ENCODE peak calls at places on chromosome 15, in four cellular contexts. U is breast epithelium, H is A549, G is uterus. M is an unnamed sample.

GRCh38 chr15:64151727-64152506 is at the start of gene SNX22:
- DNase-seq in U (no peak), H (no peak), G (no peak), M (peak; percentile 30)

GRCh38 chr15:77346637-77347036 is 73.3 kb downstream of the PEAK1 start:
- DNase-seq in U (no peak), H (no peak), G (no peak), M (no peak)

GRCh38 chr15:89825264-89825940 is 10.8 kb upstream of the ANPEP start:
- DNase-seq in U (no peak), H (no peak), G (no peak), M (no peak)

GRCh38 chr15:59501531-59502113 is 63.6 kb downstream of the FAM81A start:
- DNase-seq in U (no peak), H (peak; percentile 90), G (no peak), M (no peak)

GRCh38 chr15:75620043-75620775 is 5.3 kb downstream of the SNUPN start:
- DNase-seq in U (no peak), H (no peak), G (peak; percentile 36), M (no peak)

GRCh38 chr15:72927451-72927850 is 124.8 kb upstream of the NEO1 start:
- DNase-seq in U (no peak), H (no peak), G (no peak), M (no peak)

GRCh38 chr15:38455096-38455495 is 1.2 kb downstream of the FAM98B start:
- DNase-seq in U (no peak), H (no peak), G (no peak), M (no peak)

GRCh38 chr15:77002954-77003912 is 8.3 kb downstream of the PSTPIP1 start:
- DNase-seq in U (no peak), H (no peak), G (no peak), M (peak; percentile 76)

GRCh38 chr15:82045179-82045891 is 483 bp downstream of the MEX3B start:
- DNase-seq in U (no peak), H (peak; percentile 45), G (peak; percentile 36), M (peak; percentile 13)

GRCh38 chr15:85925649-85926237 is 131.0 kb upstream of the KLHL25 start:
- DNase-seq in U (no peak), H (no peak), G (no peak), M (no peak)

GRCh38 chr15:31871159-31871886 is 159.0 kb upstream of the CHRNA7 start:
- DNase-seq in U (no peak), H (no peak), G (no peak), M (no peak)

GRCh38 chr15:47364671-47365141 is 352.6 kb upstream of the SEMA6D start:
- DNase-seq in U (no peak), H (no peak), G (no peak), M (no peak)

GRCh38 chr15:63791236-63791635 is 42.5 kb downstream of the HERC1 start:
- DNase-seq in U (no peak), H (no peak), G (no peak), M (no peak)

GRCh38 chr15:93088981-93089854 is at the start of gene RGMA:
- DNase-seq in U (no peak), H (no peak), G (peak; percentile 38), M (peak; percentile 38)

GRCh38 chr15:34588046-34588674 is 4.7 kb upstream of the GOLGA8B start:
- DNase-seq in U (no peak), H (peak; percentile 71), G (peak; percentile 80), M (no peak)

GRCh38 chr15:90030376-90030775 is 29.3 kb downstream of the ZNF710 start:
- DNase-seq in U (no peak), H (no peak), G (no peak), M (no peak)

GRCh38 chr15:68187559-68187958 is 17.6 kb downstream of the CALML4 start:
- DNase-seq in U (no peak), H (no peak), G (peak; percentile 57), M (no peak)

GRCh38 chr15:55126111-55126510 is 70.6 kb downstream of the RSL24D1 start:
- DNase-seq in U (no peak), H (no peak), G (no peak), M (no peak)

GRCh38 chr15:27854601-27855000 is 244.5 kb downstream of the OCA2 start:
- DNase-seq in U (no peak), H (no peak), G (no peak), M (no peak)

GRCh38 chr15:68991723-68992122 is 22.8 kb upstream of the NOX5 start:
- DNase-seq in U (no peak), H (no peak), G (no peak), M (no peak)

GRCh38 chr15:92909131-92909781 is 9.1 kb downstream of the CHD2 start:
- DNase-seq in U (no peak), H (no peak), G (no peak), M (no peak)

GRCh38 chr15:86009727-86010126 is 69.9 kb upstream of the AGBL1 start:
- DNase-seq in U (no peak), H (no peak), G (no peak), M (no peak)

GRCh38 chr15:58415636-58416035 is 16.2 kb upstream of the LIPC start:
- DNase-seq in U (no peak), H (no peak), G (no peak), M (no peak)

GRCh38 chr15:88649286-88649733 is 10.5 kb downstream of the ISG20 start:
- DNase-seq in U (no peak), H (no peak), G (peak; percentile 38), M (no peak)

GRCh38 chr15:60017538-60018199 is 13.6 kb downstream of the FOXB1 start:
- DNase-seq in U (no peak), H (no peak), G (no peak), M (no peak)

GRCh38 chr15:88401269-88401971 is 65.8 kb downstream of the MRPL46 start:
- DNase-seq in U (no peak), H (no peak), G (peak; percentile 41), M (no peak)

GRCh38 chr15:40243126-40243810 is 4.4 kb downstream of the PAK6 start:
- DNase-seq in U (no peak), H (no peak), G (no peak), M (no peak)

GRCh38 chr15:39194431-39194830 is 386.4 kb upstream of the THBS1 start:
- DNase-seq in U (no peak), H (no peak), G (no peak), M (no peak)

GRCh38 chr15:77029166-77030041 is 34.5 kb downstream of the PSTPIP1 start:
- DNase-seq in U (peak; percentile 41), H (no peak), G (peak; percentile 11), M (no peak)

GRCh38 chr15:81163961-81164800 is 30.1 kb downstream of the CFAP161 start:
- DNase-seq in U (no peak), H (no peak), G (no peak), M (no peak)

DNA sequence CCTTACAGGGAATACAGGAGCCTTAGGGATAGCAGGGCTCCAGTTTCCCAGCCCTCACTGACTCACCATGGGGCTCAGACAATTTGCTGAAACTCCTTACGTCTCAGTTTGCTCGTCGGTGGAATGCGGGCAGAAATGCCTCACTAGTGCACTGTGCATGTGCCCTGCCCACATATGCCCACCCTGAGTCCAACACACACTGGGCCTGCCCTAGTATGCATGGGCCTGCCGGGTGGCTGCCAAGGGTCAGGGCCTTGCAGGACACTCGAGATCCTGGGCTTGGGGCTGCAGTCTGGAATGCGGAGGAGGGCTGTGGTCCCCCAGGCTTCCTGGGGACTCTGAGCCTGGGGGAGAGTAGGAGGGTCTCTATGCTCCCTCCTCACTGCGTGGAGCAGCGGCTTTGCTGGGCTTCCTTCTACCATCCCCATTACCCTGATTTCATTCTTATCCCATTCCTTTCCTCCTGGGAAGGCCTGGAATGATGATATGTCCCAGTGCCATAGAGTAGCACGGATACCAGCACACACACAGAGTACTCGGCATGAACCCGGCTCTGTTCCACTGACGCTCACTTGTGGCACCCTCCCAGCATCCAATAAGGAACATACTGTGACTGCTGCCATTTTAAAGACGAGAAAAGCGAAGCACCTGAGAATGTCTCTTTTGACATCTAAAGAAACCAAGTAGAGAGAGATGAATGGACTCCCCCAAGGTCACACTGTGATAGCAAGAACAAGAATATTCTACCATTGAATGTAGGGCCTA is 124.2 kb downstream of the ASB7 start:
- DNase-seq in U (peak; percentile 43), H (no peak), G (no peak), M (no peak)
- H3K4me1 ChIP-seq in U (no peaks in the 10 kb centered on the region), H (peaks cover 28% of the 10 kb centered on the region), G (peaks cover 9% of the 10 kb centered on the region), M (no peaks in the 10 kb centered on the region)

GRCh38 chr15:98785796-98786581 is 137.7 kb downstream of the IGF1R start:
- DNase-seq in U (no peak), H (no peak), G (no peak), M (no peak)

GRCh38 chr15:98787936-98788757 is 139.8 kb downstream of the IGF1R start:
- DNase-seq in U (no peak), H (peak; percentile 44), G (no peak), M (no peak)

GRCh38 chr15:98786706-98787105 is 138.4 kb downstream of the IGF1R start:
- DNase-seq in U (no peak), H (no peak), G (no peak), M (no peak)

GRCh38 chr15:98785408-98785795 is 137.1 kb downstream of the IGF1R start:
- DNase-seq in U (no peak), H (no peak), G (no peak), M (no peak)

GRCh38 chr15:98787190-98787589 is 138.9 kb downstream of the IGF1R start:
- DNase-seq in U (no peak), H (no peak), G (no peak), M (no peak)
- H3K4me1 ChIP-seq in U (peaks cover 4% of the 10 kb centered on the region), H (peaks cover 100% of the 10 kb centered on the region), G (peaks cover 7% of the 10 kb centered on the region), M (no peaks in the 10 kb centered on the region)

DNA sequence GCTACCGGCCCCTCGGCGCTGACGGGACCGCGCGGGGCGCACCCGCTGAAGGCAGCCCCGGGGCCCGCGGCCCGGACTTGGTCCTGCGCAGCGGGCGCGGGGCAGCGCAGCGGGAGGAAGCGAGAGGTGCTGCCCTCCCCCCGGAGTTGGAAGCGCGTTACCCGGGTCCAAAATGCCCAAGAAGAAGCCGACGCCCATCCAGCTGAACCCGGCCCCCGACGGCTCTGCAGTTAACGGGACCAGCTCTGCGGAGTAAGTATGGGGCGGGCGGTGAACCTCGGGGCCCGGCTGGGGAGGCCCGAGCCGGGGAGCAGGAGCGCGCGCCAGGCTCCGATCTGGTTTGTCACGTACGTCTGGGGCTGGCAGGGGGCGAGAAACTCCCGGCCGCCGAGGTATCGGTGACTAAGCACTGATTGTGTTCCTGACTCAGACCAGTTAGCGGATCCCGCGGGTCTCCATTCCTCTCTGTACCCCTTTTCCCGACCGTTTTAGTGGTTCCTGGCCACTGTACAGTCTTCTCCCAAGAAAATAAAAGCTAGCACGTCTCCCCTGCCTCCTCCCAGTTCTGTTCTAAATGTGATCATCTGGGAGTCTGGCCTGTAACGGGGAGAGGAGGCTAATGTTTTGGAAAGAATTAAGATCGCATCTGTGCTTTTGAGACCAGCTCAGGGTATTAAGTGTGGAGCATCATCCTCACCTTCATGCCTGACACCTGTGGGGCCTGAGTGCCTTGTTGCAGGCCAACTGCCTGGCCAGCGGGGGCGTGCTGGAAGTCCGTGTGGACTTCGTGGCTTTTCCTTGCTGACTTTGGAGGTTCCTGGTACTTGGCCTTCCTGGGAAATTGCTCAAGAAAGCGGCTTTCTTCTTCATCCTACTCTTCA is 704 bp downstream of the MAP2K1 start:
- DNase-seq in U (peak; percentile 60), H (peak; percentile 90), G (peak; percentile 65), M (no peak)
- H3K4me1 ChIP-seq in U (peaks cover 5% of the 10 kb centered on the region), H (peaks cover 27% of the 10 kb centered on the region), G (no peaks in the 10 kb centered on the region), M (peaks cover 38% of the 10 kb centered on the region)

GRCh38 chr15:66755298-66756068 is 53.4 kb downstream of the SMAD6 start:
- DNase-seq in U (no peak), H (no peak), G (no peak), M (no peak)
- H3K4me1 ChIP-seq in U (peaks cover 28% of the 10 kb centered on the region), H (peaks cover 76% of the 10 kb centered on the region), G (no peaks in the 10 kb centered on the region), M (peaks cover 4% of the 10 kb centered on the region)

M was measured in naive thymus-derived CD4-positive, alpha-beta T cell.